ENCODE peak calls at places on chromosomes 13 and 19, in eight cellular contexts. W is fibroblast of pulmonary artery; N is T-cell; A is kidney tubule cell; R is hepatocyte; Z is stromal cell of bone marrow; P is NCI-H524; C is activated CD4-positive, alpha-beta T cell treated with anti-CD3 and anti-CD28 coated beads, Interleukin-2, amount 10 ng/mL, durations not matched to agents 7 days and 5 days. Y is an unnamed sample.

GRCh38 chr13:60933638-60934037 is 482.0 kb downstream of the PCDH20 start:
- DNase-seq in W (no peak), N (no peak), A (no peak), R (no peak), Z (no peak), P (no peak), C (no peak), Y (no peak)

GRCh38 chr19:16069813-16070365 is 6.4 kb upstream of the TPM4 start:
- DNase-seq in W (no peak), N (no peak), A (no peak), R (no peak), Z (no peak), P (no peak), C (no peak), Y (no peak)

GRCh38 chr13:113596321-113597200 is 12.0 kb downstream of the TFDP1 start:
- DNase-seq in W (no peak), N (no peak), A (no peak), R (no peak), Z (no peak), P (no peak), C (no peak), Y (no peak)

GRCh38 chr13:19845758-19846157 is 17.7 kb downstream of the ZMYM5 start:
- DNase-seq in W (peak; percentile 97), N (no peak), A (peak; percentile 91), R (peak; percentile 72), Z (peak; percentile 98), P (no peak), C (no peak), Y (peak; percentile 78)

GRCh38 chr13:36341718-36342117 is 4.5 kb downstream of the SPART start:
- DNase-seq in W (peak; percentile 56), N (no peak), A (peak; percentile 33), R (no peak), Z (no peak), P (no peak), C (no peak), Y (no peak)

GRCh38 chr13:49530452-49530851 is 34.7 kb downstream of the PHF11 start:
- DNase-seq in W (no peak), N (no peak), A (no peak), R (no peak), Z (no peak), P (no peak), C (no peak), Y (no peak)

GRCh38 chr19:50969413-50969760 is at the start of gene KLK6:
- DNase-seq in W (no peak), N (no peak), A (peak; percentile 79), R (peak; percentile 33), Z (no peak), P (no peak), C (no peak), Y (no peak)

GRCh38 chr13:98411617-98412310 is 165.1 kb downstream of the STK24 start:
- DNase-seq in W (no peak), N (no peak), A (no peak), R (no peak), Z (peak; percentile 23), P (no peak), C (no peak), Y (no peak)

GRCh38 chr19:11480081-11480926 is 542 bp downstream of the ELAVL3 start:
- DNase-seq in W (no peak), N (no peak), A (no peak), R (no peak), Z (no peak), P (no peak), C (no peak), Y (no peak)

GRCh38 chr13:33119022-33119735 is 103.0 kb downstream of the KL start:
- DNase-seq in W (no peak), N (no peak), A (no peak), R (no peak), Z (no peak), P (no peak), C (no peak), Y (no peak)

GRCh38 chr19:2303209-2303798 is 4.7 kb downstream of the LINGO3 start:
- DNase-seq in W (no peak), N (no peak), A (no peak), R (no peak), Z (no peak), P (no peak), C (no peak), Y (no peak)

Y was measured in A549.